ENCODE peak calls at places on chromosome 1, in five cellular contexts. H, U, Z, D and F are unnamed samples.

GRCh38 chr1:246703581-246703980 is 20.6 kb upstream of the SCCPDH start:
- DNase-seq in D (peak), H (no peak), U (no peak), Z (no peak), F (no peak)

GRCh38 chr1:192959657-192960186 is 99.4 kb downstream of the UCHL5 start:
- DNase-seq in Z (no peak), H (no peak), D (no peak), U (no peak), F (no peak)

GRCh38 chr1:78274814-78275213 is 216.0 kb upstream of the PTGFR start:
- DNase-seq in D (no peak), H (no peak), Z (no peak), U (no peak), F (no peak)

GRCh38 chr1:37845781-37846180 is 13.6 kb downstream of the MTF1 start:
- DNase-seq in D (no peak), H (no peak), Z (no peak), U (no peak), F (no peak)

GRCh38 chr1:220775238-220775853 is 11.4 kb upstream of the MTARC1 start:
- DNase-seq in U (peak), D (peak), Z (peak), H (no peak), F (peak)

GRCh38 chr1:28592314-28593071 is 428 bp downstream of the RAB42 start:
- DNase-seq in U (no peak), H (peak), Z (peak), D (no peak), F (peak)

GRCh38 chr1:48039088-48040049 is 42.2 kb upstream of the TRABD2B start:
- DNase-seq in H (no peak), D (peak), Z (no peak), U (no peak), F (no peak)

GRCh38 chr1:77605246-77606026 is 77.0 kb downstream of the ZZZ3 start:
- DNase-seq in Z (no peak), D (peak), H (peak), U (no peak), F (peak)

GRCh38 chr1:203153989-203154821 is 21.4 kb downstream of the MYBPH start:
- DNase-seq in D (no peak), Z (no peak), U (no peak), H (no peak), F (no peak)

GRCh38 chr1:37394574-37395464 is 79.6 kb upstream of the ZC3H12A start:
- DNase-seq in H (no peak), U (no peak), Z (peak), D (no peak), F (no peak)

GRCh38 chr1:98086796-98087195 is 166.0 kb upstream of the DPYD start:
- DNase-seq in Z (no peak), U (peak), D (no peak), H (no peak), F (no peak)

GRCh38 chr1:12434174-12434573 is 183.8 kb downstream of the DHRS3 start:
- DNase-seq in Z (no peak), U (no peak), H (no peak), D (no peak), F (peak)

GRCh38 chr1:183180634-183181056 is 5.4 kb upstream of the LAMC2 start:
- DNase-seq in Z (no peak), U (peak), D (peak), H (peak), F (no peak)

GRCh38 chr1:229964281-229964680 is 102.8 kb upstream of the GALNT2 start:
- DNase-seq in U (no peak), H (no peak), D (no peak), Z (no peak), F (no peak)

GRCh38 chr1:157968951-157969350 is 24.5 kb upstream of the KIRREL1 start:
- DNase-seq in U (peak), D (peak), Z (no peak), H (no peak), F (no peak)

GRCh38 chr1:101027194-101027772 is 1.7 kb upstream of the DPH5 start:
- DNase-seq in D (no peak), Z (no peak), U (no peak), H (no peak), F (no peak)

GRCh38 chr1:59367269-59368006 is 70.5 kb downstream of the FGGY start:
- DNase-seq in Z (no peak), D (peak), H (peak), U (no peak), F (no peak)

GRCh38 chr1:192954705-192955265 is 104.4 kb downstream of the UCHL5 start:
- DNase-seq in D (peak), Z (no peak), H (no peak), U (peak), F (no peak)

GRCh38 chr1:54332781-54333585 is 73.2 kb downstream of the SSBP3 start:
- DNase-seq in H (peak), Z (no peak), D (no peak), U (no peak), F (no peak)

GRCh38 chr1:198878566-198878965 is 239.7 kb downstream of the PTPRC start:
- DNase-seq in Z (no peak), U (no peak), H (no peak), D (no peak), F (no peak)

GRCh38 chr1:206472454-206472853 is 2.2 kb downstream of the IKBKE start:
- DNase-seq in Z (no peak), H (no peak), D (peak), U (no peak), F (no peak)

GRCh38 chr1:206470692-206471414 is 577 bp downstream of the IKBKE start:
- DNase-seq in D (peak), H (no peak), Z (peak), U (peak), F (no peak)

GRCh38 chr1:206469933-206470691 is at the start of gene IKBKE:
- DNase-seq in Z (peak), H (no peak), D (peak), U (peak), F (peak)

GRCh38 chr1:206471993-206472392 is 1.7 kb downstream of the IKBKE start:
- DNase-seq in D (no peak), U (no peak), Z (no peak), H (no peak), F (no peak)

DNA sequence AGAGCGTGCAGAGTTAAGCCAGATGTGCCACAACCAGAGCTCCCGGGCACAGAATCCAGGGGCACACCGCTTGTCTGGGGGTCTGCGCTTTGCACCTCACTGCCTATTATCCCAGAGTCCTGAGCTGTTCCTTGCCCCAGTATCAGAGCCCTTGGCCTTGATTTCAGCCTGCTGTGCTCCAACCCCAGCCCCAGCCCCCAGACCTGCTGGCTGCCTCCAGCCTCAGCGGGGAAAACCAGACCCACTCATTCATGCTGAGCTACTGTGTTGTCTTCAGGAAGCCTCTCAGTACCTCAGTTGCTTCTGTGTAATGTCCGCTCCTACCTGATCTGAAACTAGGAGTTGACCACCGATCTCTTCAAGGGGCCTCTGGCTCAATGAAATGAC is 1.1 kb downstream of the IKBKE start:
- DNase-seq in H (no peak), Z (no peak), D (no peak), U (no peak), F (no peak)
- TF ChIP-seq POLR2A in H (no peak), Z (no peak), D (no peak), U (no peak), F (no peak)

GRCh38 chr1:32533792-32534327 is 5.4 kb upstream of the ZBTB8A start:
- DNase-seq in Z (no peak), D (no peak), U (no peak), H (no peak), F (no peak)
- TF ChIP-seq POLR2A in Z (no peak), D (no peak), U (no peak), H (no peak), F (no peak)

DNA sequence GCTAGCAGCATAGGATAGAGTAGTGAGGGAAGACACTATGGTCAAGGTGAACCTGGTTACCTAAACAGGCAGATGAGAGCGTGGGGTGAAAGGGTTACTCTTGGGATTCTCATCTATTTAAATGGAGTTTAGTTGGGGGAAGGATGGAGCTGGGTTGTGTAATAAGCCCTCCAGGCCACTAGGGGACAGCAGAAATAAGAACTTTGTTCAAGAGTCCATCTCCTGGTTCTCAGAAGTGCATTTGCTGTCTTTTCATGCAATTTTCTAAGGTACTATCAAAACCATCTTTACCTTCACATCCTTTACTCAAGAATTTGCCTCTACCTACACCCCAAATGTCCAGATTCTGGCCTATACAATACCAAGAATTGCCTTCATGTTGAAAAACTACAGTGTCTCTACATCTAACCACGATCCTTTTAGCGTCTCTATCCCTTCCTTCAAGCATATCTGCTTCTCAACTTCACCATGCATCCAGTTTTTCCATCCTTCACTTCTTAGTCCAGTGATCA is 28.0 kb downstream of the SLAMF1 start:
- DNase-seq in D (no peak), H (no peak), Z (no peak), U (peak), F (peak)
- TF ChIP-seq POLR2A in D (no peak), H (no peak), Z (no peak), U (no peak), F (no peak)

GRCh38 chr1:228104526-228105251 is 1.6 kb upstream of the C1orf35 start:
- DNase-seq in U (no peak), D (peak), Z (no peak), H (no peak), F (no peak)
- TF ChIP-seq POLR2A in U (no peak), D (no peak), Z (peak), H (no peak), F (peak)

GRCh38 chr1:41341756-41342562 is 19.3 kb upstream of the FOXO6 start:
- DNase-seq in H (no peak), Z (no peak), D (peak), U (no peak), F (no peak)

GRCh38 chr1:41342774-41343355 is 18.4 kb upstream of the FOXO6 start:
- DNase-seq in H (no peak), U (no peak), Z (peak), D (no peak), F (no peak)

GRCh38 chr1:41338820-41339219 is 22.4 kb upstream of the FOXO6 start:
- DNase-seq in D (no peak), Z (no peak), H (no peak), U (no peak), F (no peak)

GRCh38 chr1:41341365-41341683 is 19.9 kb upstream of the FOXO6 start:
- DNase-seq in U (no peak), Z (no peak), D (no peak), H (no peak), F (no peak)

DNA sequence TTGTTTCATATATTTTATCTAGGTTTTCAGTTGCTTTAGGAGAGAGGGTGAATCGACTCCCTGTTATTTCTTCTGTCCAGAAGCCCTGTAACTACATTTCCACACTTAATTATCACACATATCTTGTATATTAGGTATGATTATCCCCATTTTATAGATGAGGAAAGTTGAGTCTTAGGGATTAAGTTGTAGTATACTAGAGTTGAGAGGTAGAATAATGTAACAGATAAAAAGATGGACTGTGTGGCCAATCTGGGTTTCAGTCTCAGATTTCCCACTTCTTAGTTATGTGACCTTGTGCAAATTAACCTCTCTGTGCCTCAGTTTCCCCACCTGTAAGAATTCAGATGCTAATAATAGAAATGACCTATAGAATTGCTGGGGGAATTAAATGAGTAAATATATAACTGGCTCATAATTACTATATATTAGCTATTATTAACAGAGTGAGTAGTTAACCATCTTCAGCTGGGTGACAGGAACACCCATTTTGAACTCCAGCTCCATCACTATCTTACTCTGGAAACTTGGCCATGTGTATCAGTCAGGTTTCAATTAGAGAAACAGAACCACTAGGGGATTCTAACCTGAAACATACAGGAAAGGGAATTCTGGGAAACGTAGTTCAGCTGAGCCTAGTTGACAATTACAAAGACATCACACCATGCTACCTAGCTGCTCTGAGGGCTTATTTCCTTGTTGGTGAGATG is 20.4 kb upstream of the FOXO6 start:
- DNase-seq in D (no peak), H (no peak), U (no peak), Z (no peak), F (no peak)
- TF ChIP-seq POLR2A in D (no peak), H (no peak), U (no peak), Z (no peak), F (no peak)